ENCODE peak calls at places on chromosomes 5 and 9, in seven cellular contexts. X is IMR-90, O is H9, P is H1, V is neuronal stem cell, A is mesenchymal stem cell, H is trophoblast cell. G is an unnamed sample.

GRCh38 chr5:169701910-169702451 is 64.9 kb downstream of the DOCK2 start:
- DNase-seq in V (no peak), O (no peak), H (no peak), A (peak; percentile 57), X (peak; percentile 64), P (no peak), G (peak; percentile 70)

GRCh38 chr9:6646028-6646636 is 603 bp upstream of the GLDC start:
- DNase-seq in P (no peak), O (peak; percentile 30), H (peak; percentile 59), A (no peak), X (no peak), V (no peak), G (no peak)

GRCh38 chr5:31317642-31318041 is 124.2 kb downstream of the CDH6 start:
- DNase-seq in A (no peak), P (peak; percentile 23), O (peak; percentile 78), V (no peak), H (no peak), X (no peak), G (peak; percentile 57)

GRCh38 chr5:144040615-144041394 is 129.7 kb downstream of the YIPF5 start:
- DNase-seq in A (no peak), H (no peak), X (no peak), V (no peak), P (no peak), O (no peak), G (peak; percentile 42)

GRCh38 chr9:87716141-87716540 is 9.8 kb upstream of the CTSL start:
- DNase-seq in H (peak; percentile 96), X (no peak), P (no peak), O (no peak), V (no peak), A (peak; percentile 36), G (no peak)

GRCh38 chr5:109739741-109740140 is 50.0 kb downstream of the MAN2A1 start:
- DNase-seq in A (peak; percentile 51), X (peak; percentile 55), V (peak; percentile 24), O (peak; percentile 78), P (no peak), H (peak; percentile 2), G (peak; percentile 95)

GRCh38 chr9:69097923-69098593 is 62.5 kb downstream of the FXN start:
- DNase-seq in A (no peak), X (peak; percentile 71), V (no peak), H (no peak), O (no peak), P (no peak), G (no peak)

GRCh38 chr9:135531096-135531495 is 9.9 kb downstream of the LCN1 start:
- DNase-seq in H (no peak), X (no peak), V (no peak), A (no peak), P (no peak), O (no peak), G (no peak)

GRCh38 chr9:132849168-132849831 is 28.8 kb downstream of the AK8 start:
- DNase-seq in V (no peak), P (no peak), H (no peak), A (no peak), O (no peak), X (no peak), G (no peak)

GRCh38 chr5:169610606-169611005 is 26.5 kb upstream of the DOCK2 start:
- DNase-seq in A (no peak), O (no peak), H (peak; percentile 10), P (no peak), V (no peak), X (peak; percentile 39), G (no peak)

GRCh38 chr5:133938039-133938821 is 30.2 kb downstream of the C5orf15 start:
- DNase-seq in V (no peak), O (no peak), H (no peak), P (no peak), A (no peak), X (no peak), G (peak; percentile 18)

GRCh38 chr5:154850255-154851062 is at the start of gene FAXDC2:
- DNase-seq in X (peak; percentile 88), A (peak; percentile 79), V (peak; percentile 49), P (no peak), O (peak; percentile 81), H (no peak), G (peak; percentile 85)

GRCh38 chr9:120710110-120710981 is 3.9 kb downstream of the MEGF9 start:
- DNase-seq in X (peak; percentile 39), P (no peak), H (no peak), V (no peak), A (peak; percentile 72), O (no peak), G (no peak)

GRCh38 chr5:170638454-170639220 is 134.8 kb downstream of the KCNIP1 start:
- DNase-seq in O (peak; percentile 88), P (peak; percentile 70), V (peak; percentile 74), A (peak; percentile 54), H (peak; percentile 42), X (peak; percentile 28), G (peak; percentile 81)

GRCh38 chr5:66246621-66247020 is 102.5 kb downstream of the SREK1 start:
- DNase-seq in P (no peak), V (no peak), A (peak; percentile 39), X (peak; percentile 68), H (peak; percentile 4), O (no peak), G (no peak)

GRCh38 chr5:81854915-81855314 is 104.0 kb upstream of the SSBP2 start:
- DNase-seq in P (no peak), H (no peak), X (no peak), O (no peak), V (no peak), A (no peak), G (no peak)

DNA sequence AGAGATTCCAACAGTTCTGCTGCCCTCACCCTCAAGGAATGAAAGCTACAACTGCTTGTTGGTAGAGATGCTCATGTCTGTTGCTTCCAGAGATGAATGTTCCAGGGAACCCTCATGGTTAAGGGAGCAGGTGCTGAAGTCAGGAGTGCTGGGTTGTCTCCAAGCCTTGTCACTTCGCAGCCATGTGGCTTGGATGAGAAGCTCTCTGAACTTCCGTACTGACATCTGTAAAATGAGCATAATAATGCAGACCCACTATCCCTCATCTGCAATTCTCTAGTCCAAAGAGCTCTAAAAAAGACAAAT is 133.3 kb upstream of the ADRA1B start:
- DNase-seq in P (no peak), V (no peak), H (no peak), O (no peak), X (no peak), A (no peak), G (no peak)
- H3K18ac ChIP-seq in P (no peak overlapping the region), V (no peak overlapping the region), H (no peak overlapping the region), O (no peak overlapping the region), X (no peak overlapping the region), A (no peak overlapping the region), G (no peak overlapping the region)

DNA sequence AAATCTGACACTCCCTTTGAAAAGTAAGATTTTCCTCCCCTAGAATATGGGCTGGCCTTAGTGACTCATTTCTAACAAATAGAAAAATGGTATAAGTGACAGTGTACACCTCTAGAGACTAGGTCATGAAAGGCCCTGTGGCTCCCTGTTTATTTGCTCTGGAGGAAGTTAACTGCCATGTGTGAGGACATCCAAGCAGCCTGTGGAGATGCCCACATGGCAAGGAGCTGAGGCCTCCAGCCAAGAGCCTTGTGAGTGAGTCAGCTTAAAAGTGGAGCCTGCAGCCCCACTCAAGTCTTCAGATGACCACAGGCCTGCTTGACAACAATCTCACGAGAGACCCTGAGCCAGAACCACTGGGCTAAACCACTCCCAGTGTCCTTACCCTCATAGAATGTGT is 128.1 kb upstream of the LHFPL2 start:
- DNase-seq in A (peak; percentile 33), X (no peak), H (no peak), V (no peak), O (no peak), P (no peak), G (no peak)
- H3K18ac ChIP-seq in A (no peak overlapping the region), X (no peak overlapping the region), H (no peak overlapping the region), V (no peak overlapping the region), O (no peak overlapping the region), P (no peak overlapping the region), G (no peak overlapping the region)

DNA sequence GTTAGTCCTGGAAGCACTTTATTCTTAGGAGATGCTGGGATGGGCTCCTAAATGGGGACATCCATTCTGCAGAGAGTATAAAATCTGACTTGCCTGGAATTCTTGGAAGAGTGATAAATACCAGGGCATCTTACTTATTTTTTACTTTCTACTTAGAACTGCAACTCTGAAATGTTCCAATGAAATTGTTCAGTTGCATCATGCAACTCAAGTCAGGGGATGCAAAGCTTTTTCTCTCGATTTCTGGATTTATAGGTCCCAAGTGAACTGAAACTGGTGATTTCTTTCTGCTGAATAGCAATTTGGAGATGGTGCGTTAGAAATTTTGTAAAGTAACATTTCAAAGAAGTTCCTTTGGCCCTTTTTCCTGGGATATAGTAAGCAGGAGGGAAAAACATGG is 238.4 kb upstream of the CD180 start:
- DNase-seq in V (no peak), H (no peak), P (no peak), A (no peak), O (no peak), X (no peak), G (no peak)
- H3K18ac ChIP-seq in V (no peak overlapping the region), H (no peak overlapping the region), P (no peak overlapping the region), A (no peak overlapping the region), O (no peak overlapping the region), X (no peak overlapping the region), G (no peak overlapping the region)

DNA sequence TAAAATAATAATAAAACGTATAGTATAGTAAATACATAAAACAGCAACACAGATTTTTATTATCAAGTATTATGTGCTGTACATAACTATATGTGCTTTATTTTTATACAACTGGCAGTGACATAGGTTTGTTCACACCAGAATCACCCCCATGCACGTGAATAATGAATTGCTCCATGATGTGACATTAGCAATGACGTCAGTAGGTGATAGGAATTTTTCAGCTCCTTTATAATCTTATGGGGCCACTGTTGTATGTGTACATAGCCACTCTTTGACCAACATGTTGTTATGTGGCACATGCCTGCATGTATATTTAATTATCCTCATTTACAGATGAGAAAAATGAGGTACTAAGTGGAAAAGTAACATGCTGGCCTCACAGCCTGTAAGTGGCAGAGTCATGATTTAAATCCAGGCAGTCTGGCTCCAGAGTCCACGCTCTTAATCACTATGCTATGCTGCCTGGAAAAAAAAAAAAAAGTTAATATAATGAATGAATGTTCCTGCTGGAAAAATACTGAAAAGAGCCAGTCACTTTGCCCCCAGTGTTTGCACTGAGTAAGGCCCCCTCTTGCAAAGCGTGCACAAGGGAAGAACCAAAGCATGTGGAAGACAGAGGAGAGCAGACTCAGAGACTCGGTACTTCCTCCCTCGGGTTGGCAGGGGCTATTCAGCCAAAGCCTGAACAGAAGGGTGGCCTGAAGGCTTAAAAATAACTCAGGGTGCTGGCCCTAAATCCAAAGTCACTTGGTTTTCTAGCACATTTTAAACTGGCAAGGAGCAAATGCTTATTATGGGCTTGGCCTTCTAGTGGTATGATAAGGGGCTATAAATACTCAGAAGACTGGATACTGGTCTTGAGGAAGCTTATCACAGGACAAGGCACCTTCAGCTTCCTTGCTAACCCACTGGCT is 206.8 kb downstream of the GLIS3 start:
- DNase-seq in O (no peak), X (peak; percentile 45), A (peak; percentile 47), V (no peak), H (no peak), P (no peak), G (no peak)
- H3K18ac ChIP-seq in O (no peak overlapping the region), X (no peak overlapping the region), A (peak overlapping the region; percentile 28), V (no peak overlapping the region), H (no peak overlapping the region), P (no peak overlapping the region), G (no peak overlapping the region)